ENCODE peak calls at places on chromosomes 2 and 18, in four cellular contexts. One of them, this sample, is unnamed.

GRCh38 chr2:113910967-113911678 is 21.2 kb downstream of the ACTR3 start:
- DNase-seq in H9: no peak
- DNase-seq in mesendoderm: no peak
- DNase-seq in IMR-90: no peak
- DNase-seq in this sample: no peak

GRCh38 chr2:98895221-98895620 is 40.8 kb downstream of the CRACDL start:
- DNase-seq in H9: no peak
- DNase-seq in mesendoderm: no peak
- DNase-seq in IMR-90: no peak
- DNase-seq in this sample: no peak

GRCh38 chr2:128727914-128728313 is 409.2 kb upstream of the HS6ST1 start:
- DNase-seq in H9: no peak
- DNase-seq in mesendoderm: no peak
- DNase-seq in IMR-90: peak; percentile 89
- DNase-seq in this sample: no peak

GRCh38 chr2:174699993-174700766 is 64.1 kb downstream of the CHRNA1 start:
- DNase-seq in H9: no peak
- DNase-seq in mesendoderm: peak; percentile 73
- DNase-seq in IMR-90: peak; percentile 65
- DNase-seq in this sample: peak; percentile 45

GRCh38 chr2:66494708-66495107 is 59.8 kb downstream of the MEIS1 start:
- DNase-seq in H9: no peak
- DNase-seq in mesendoderm: no peak
- DNase-seq in IMR-90: peak; percentile 96
- DNase-seq in this sample: no peak

GRCh38 chr18:9653390-9653789 is 39.0 kb upstream of the PPP4R1 start:
- DNase-seq in H9: no peak
- DNase-seq in mesendoderm: no peak
- DNase-seq in IMR-90: no peak
- DNase-seq in this sample: no peak

GRCh38 chr2:206192157-206192556 is 32.5 kb downstream of the EEF1B2 start:
- DNase-seq in H9: no peak
- DNase-seq in mesendoderm: no peak
- DNase-seq in IMR-90: no peak
- DNase-seq in this sample: no peak

GRCh38 chr2:158414538-158414937 is 42.0 kb downstream of the CCDC148 start:
- DNase-seq in H9: no peak
- DNase-seq in mesendoderm: no peak
- DNase-seq in IMR-90: peak; percentile 64
- DNase-seq in this sample: no peak

DNA sequence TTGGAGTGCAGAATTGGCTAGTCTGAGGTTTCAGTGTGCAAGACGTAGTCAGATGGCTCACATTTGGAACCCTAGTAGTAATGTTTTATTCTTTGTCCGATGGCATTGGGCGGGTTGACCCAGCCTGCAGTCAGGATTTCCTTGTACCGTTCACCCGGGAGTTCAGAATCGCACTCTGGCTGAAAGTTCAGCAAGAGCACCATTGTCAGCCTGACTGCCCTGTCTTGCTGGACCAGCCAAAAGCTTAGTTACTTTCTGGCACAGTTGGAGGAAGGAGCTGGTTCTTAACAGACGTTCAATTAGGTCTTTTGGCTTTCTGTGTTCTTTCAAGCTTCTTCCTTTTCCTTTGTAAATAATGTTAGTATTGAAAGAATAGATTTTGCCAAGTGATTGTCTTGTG is 18.6 kb downstream of the RMC1 start:
- DNase-seq in H9: no peak
- DNase-seq in mesendoderm: no peak
- DNase-seq in IMR-90: no peak
- DNase-seq in this sample: no peak
- H3K18ac ChIP-seq in H9: no peak overlapping the region
- H3K18ac ChIP-seq in mesendoderm: no peak overlapping the region
- H3K18ac ChIP-seq in IMR-90: no peak overlapping the region
- H3K18ac ChIP-seq in this sample: no peak overlapping the region

GRCh38 chr2:10814571-10815331 is 2.2 kb upstream of the PDIA6 start:
- DNase-seq in H9: no peak
- DNase-seq in mesendoderm: peak; percentile 42
- DNase-seq in IMR-90: no peak
- DNase-seq in this sample: no peak
- H3K18ac ChIP-seq in H9: peak overlapping the region; percentile 43
- H3K18ac ChIP-seq in mesendoderm: no peak overlapping the region
- H3K18ac ChIP-seq in IMR-90: no peak overlapping the region
- H3K18ac ChIP-seq in this sample: peak overlapping the region; percentile 23

GRCh38 chr2:240437861-240438809 is 2.7 kb downstream of the GPC1 start:
- DNase-seq in H9: peak; percentile 75
- DNase-seq in mesendoderm: peak; percentile 66
- DNase-seq in IMR-90: peak; percentile 42
- DNase-seq in this sample: peak; percentile 71

GRCh38 chr2:240437181-240437860 is 1.9 kb downstream of the GPC1 start:
- DNase-seq in H9: no peak
- DNase-seq in mesendoderm: no peak
- DNase-seq in IMR-90: no peak
- DNase-seq in this sample: no peak

GRCh38 chr2:240435457-240435954 is at the start of gene GPC1:
- DNase-seq in H9: peak; percentile 70
- DNase-seq in mesendoderm: peak; percentile 78
- DNase-seq in IMR-90: peak; percentile 76
- DNase-seq in this sample: peak; percentile 71

GRCh38 chr2:240435955-240436625 is 627 bp downstream of the GPC1 start:
- DNase-seq in H9: no peak
- DNase-seq in mesendoderm: peak; percentile 60
- DNase-seq in IMR-90: peak; percentile 7
- DNase-seq in this sample: no peak

DNA sequence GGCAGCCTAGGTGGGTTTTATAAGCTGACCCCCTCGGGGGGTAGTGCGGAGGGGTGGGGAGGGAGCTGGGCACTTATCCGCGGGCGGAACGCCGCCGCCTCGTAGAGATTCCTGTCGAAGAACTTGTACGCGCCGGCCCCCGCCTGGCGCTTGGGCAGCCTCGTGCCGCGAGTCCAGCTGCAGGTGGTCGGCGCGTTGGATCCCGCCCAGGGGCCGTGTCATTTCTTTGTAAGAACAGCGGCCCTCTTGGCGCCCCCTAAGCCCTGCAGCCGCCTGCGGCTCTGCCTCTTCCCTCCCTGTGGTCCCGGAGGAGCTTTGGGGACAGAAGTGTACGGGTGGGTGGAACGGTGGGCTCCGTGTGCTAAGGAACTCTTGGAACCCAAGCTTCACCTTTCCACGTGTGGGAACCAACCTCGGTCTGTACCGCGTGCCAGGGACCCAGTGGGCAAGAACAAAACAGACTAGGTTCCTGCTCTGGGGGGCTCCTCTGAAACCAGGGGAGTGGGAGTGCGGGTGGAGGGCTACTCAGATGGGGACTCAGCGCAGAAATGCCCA is 1.2 kb downstream of the GPC1 start:
- DNase-seq in H9: no peak
- DNase-seq in mesendoderm: peak; percentile 62
- DNase-seq in IMR-90: peak; percentile 43
- DNase-seq in this sample: no peak
- H3K18ac ChIP-seq in H9: no peak overlapping the region
- H3K18ac ChIP-seq in mesendoderm: peak overlapping the region; percentile 75
- H3K18ac ChIP-seq in IMR-90: no peak overlapping the region
- H3K18ac ChIP-seq in this sample: peak overlapping the region; percentile 97

GRCh38 chr2:187338679-187339121 is 109.4 kb downstream of the CALCRL start:
- DNase-seq in H9: peak; percentile 31
- DNase-seq in mesendoderm: no peak
- DNase-seq in IMR-90: no peak
- DNase-seq in this sample: no peak
- H3K18ac ChIP-seq in H9: no peak overlapping the region
- H3K18ac ChIP-seq in mesendoderm: no peak overlapping the region
- H3K18ac ChIP-seq in IMR-90: no peak overlapping the region
- H3K18ac ChIP-seq in this sample: peak overlapping the region; percentile 90

DNA sequence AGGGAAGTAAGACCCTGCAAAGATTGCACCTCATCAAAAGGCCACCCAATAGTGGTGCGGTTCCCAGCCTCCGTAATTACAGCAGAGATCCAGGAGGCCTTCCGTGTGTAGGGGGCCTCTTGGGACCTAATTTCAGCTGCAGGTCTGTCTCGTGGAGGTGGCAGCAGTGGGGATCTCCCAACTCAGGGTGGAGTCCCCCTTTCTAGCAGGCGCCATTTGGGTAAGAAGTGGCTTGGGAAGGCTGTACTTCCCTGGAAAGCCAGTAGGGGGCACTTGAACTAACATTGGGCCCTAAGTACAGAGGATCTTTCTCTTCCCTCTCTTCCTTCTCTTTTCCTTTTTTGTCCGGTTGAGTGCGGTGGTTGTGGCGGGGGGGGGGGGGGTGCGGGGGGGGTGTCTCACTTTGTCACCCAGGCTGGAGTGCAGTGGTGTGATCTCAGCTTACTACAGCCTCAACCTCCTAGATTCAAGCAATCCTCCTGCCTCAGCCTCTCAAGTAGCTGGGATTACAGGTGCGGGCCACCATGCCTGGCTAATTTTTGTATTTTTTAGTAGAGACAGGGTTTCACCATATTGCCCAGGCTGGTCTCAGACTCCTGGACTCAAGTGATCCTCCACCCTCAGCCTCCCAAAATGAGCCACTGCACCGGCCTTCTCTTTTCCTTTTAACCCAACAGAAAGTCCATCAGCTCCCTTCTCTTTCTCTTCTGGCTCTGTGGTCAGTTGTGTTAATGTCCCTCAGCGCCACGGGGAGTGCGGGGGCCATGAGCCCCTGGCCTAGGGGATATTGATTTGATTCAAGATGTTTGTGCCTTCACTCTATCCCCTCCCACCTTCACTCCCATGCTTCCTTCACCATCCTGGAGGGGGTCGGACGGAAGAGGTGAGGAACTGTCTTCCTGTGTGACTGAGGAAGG is 32.0 kb downstream of the CENPO start:
- DNase-seq in H9: peak; percentile 33
- DNase-seq in mesendoderm: peak; percentile 40
- DNase-seq in IMR-90: no peak
- DNase-seq in this sample: no peak
- H3K18ac ChIP-seq in H9: no peak overlapping the region
- H3K18ac ChIP-seq in mesendoderm: no peak overlapping the region
- H3K18ac ChIP-seq in IMR-90: no peak overlapping the region
- H3K18ac ChIP-seq in this sample: peak overlapping the region; percentile 42

GRCh38 chr2:234987754-234988153 is 35.9 kb downstream of the SH3BP4 start:
- DNase-seq in H9: no peak
- DNase-seq in mesendoderm: no peak
- DNase-seq in IMR-90: no peak
- DNase-seq in this sample: no peak

GRCh38 chr2:234985608-234986115 is 33.8 kb downstream of the SH3BP4 start:
- DNase-seq in H9: no peak
- DNase-seq in mesendoderm: no peak
- DNase-seq in IMR-90: no peak
- DNase-seq in this sample: no peak

GRCh38 chr2:234988491-234988890 is 36.7 kb downstream of the SH3BP4 start:
- DNase-seq in H9: no peak
- DNase-seq in mesendoderm: no peak
- DNase-seq in IMR-90: no peak
- DNase-seq in this sample: no peak

GRCh38 chr2:234986346-234986745 is 34.5 kb downstream of the SH3BP4 start:
- DNase-seq in H9: no peak
- DNase-seq in mesendoderm: peak; percentile 88
- DNase-seq in IMR-90: no peak
- DNase-seq in this sample: no peak

GRCh38 chr2:234986866-234987720 is 35.3 kb downstream of the SH3BP4 start:
- DNase-seq in H9: no peak
- DNase-seq in mesendoderm: no peak
- DNase-seq in IMR-90: no peak
- DNase-seq in this sample: no peak
- H3K18ac ChIP-seq in H9: no peak overlapping the region
- H3K18ac ChIP-seq in mesendoderm: peak overlapping the region; percentile 32
- H3K18ac ChIP-seq in IMR-90: no peak overlapping the region
- H3K18ac ChIP-seq in this sample: no peak overlapping the region